ENCODE peak calls at places on chromosome 11, in four cellular contexts. N, D, U and G are unnamed samples.

GRCh38 chr11:120324932-120325810 is at the start of gene TLCD5:
- DNase-seq in D (peak; percentile 95), U (peak; percentile 40), N (peak; percentile 77), G (peak; percentile 63)

GRCh38 chr11:71204748-71205664 is 47.4 kb downstream of the SHANK2 start:
- DNase-seq in N (no peak), D (no peak), U (no peak), G (no peak)

GRCh38 chr11:117256573-117256972 is 24.1 kb downstream of the RNF214 start:
- DNase-seq in N (no peak), U (no peak), D (no peak), G (no peak)

GRCh38 chr11:35412285-35412684 is 7.1 kb downstream of the SLC1A2 start:
- DNase-seq in N (peak; percentile 45), D (peak; percentile 5), U (no peak), G (no peak)

GRCh38 chr11:35791088-35791958 is 128.7 kb downstream of the TRIM44 start:
- DNase-seq in N (no peak), D (peak; percentile 0), U (no peak), G (no peak)

GRCh38 chr11:34558211-34558610 is 44.6 kb upstream of the ELF5 start:
- DNase-seq in U (no peak), D (no peak), N (no peak), G (no peak)

GRCh38 chr11:71420455-71421241 is 27.5 kb downstream of the DHCR7 start:
- DNase-seq in U (no peak), D (peak; percentile 33), N (peak; percentile 67), G (peak; percentile 69)

GRCh38 chr11:12801976-12802375 is 127.8 kb downstream of the TEAD1 start:
- DNase-seq in D (no peak), U (no peak), N (no peak), G (no peak)

GRCh38 chr11:119179983-119180382 is 5.3 kb upstream of the NHERF4 start:
- DNase-seq in N (no peak), U (no peak), D (peak; percentile 99), G (no peak)

GRCh38 chr11:5151713-5152153 is 2.8 kb downstream of the OR52A1 start:
- DNase-seq in U (no peak), D (no peak), N (no peak), G (no peak)

GRCh38 chr11:66020618-66021357 is 5.5 kb downstream of the CATSPER1 start:
- DNase-seq in D (no peak), N (no peak), U (no peak), G (no peak)

GRCh38 chr11:11027271-11027670 is 169.4 kb upstream of the ZBED5 start:
- DNase-seq in N (no peak), U (no peak), D (no peak), G (no peak)

GRCh38 chr11:36037031-36037430 is 93.2 kb downstream of the LDLRAD3 start:
- DNase-seq in D (no peak), U (no peak), N (no peak), G (no peak)

GRCh38 chr11:44246726-44247125 is 63.2 kb downstream of the ALX4 start:
- DNase-seq in D (no peak), N (no peak), U (no peak), G (no peak)

GRCh38 chr11:17314232-17314547 is 37.4 kb upstream of the NCR3LG1 start:
- DNase-seq in N (peak; percentile 28), U (no peak), D (no peak), G (no peak)

GRCh38 chr11:120811731-120812130 is 212.2 kb upstream of the TBCEL start:
- DNase-seq in D (no peak), N (no peak), U (no peak), G (no peak)

GRCh38 chr11:12897390-12897789 is 111.7 kb upstream of the RASSF10 start:
- DNase-seq in N (no peak), D (no peak), U (no peak), G (no peak)

GRCh38 chr11:132718711-132719641 is 813.3 kb downstream of the OPCML start:
- DNase-seq in D (no peak), U (peak; percentile 36), N (no peak), G (peak; percentile 86)

GRCh38 chr11:30326114-30326783 is 3.3 kb downstream of the ARL14EP start:
- DNase-seq in U (no peak), D (no peak), N (no peak), G (no peak)

GRCh38 chr11:68848429-68848828 is 6.7 kb upstream of the CPT1A start:
- DNase-seq in U (no peak), D (no peak), N (no peak), G (no peak)

GRCh38 chr11:67563354-67564114 is 20.1 kb upstream of the GSTP1 start:
- DNase-seq in D (no peak), N (no peak), U (no peak), G (no peak)